ENCODE peak calls at places on chromosomes 1 and 21, in seven cellular contexts. B is cardiac muscle cell, Z is lung microvascular endothelial cell, J is heart right ventricle, N is HTR-8/SVneo, H is endothelial cell, W is GM10248. C is an unnamed sample.

GRCh38 chr21:45309069-45309521 is 21.4 kb upstream of the POFUT2 start:
- DNase-seq in B (peak; percentile 79), Z (peak; percentile 87), J (peak; percentile 77), N (peak; percentile 65), H (peak; percentile 88), W (no peak), C (peak; percentile 87)

GRCh38 chr1:6928106-6928885 is 143.0 kb downstream of the CAMTA1 start:
- DNase-seq in B (no peak), Z (no peak), J (no peak), N (no peak), H (no peak), W (no peak), C (no peak)

GRCh38 chr1:44405804-44406743 is 1.0 kb downstream of the RNF220 start:
- DNase-seq in B (no peak), Z (no peak), J (no peak), N (no peak), H (peak; percentile 35), W (peak; percentile 37), C (peak; percentile 40)

GRCh38 chr1:238753205-238753720 is 633.1 kb upstream of the CHRM3 start:
- DNase-seq in B (no peak), Z (no peak), J (no peak), N (no peak), H (no peak), W (no peak), C (no peak)

GRCh38 chr1:106880226-106880625 is 176.2 kb upstream of the PRMT6 start:
- DNase-seq in B (no peak), Z (no peak), J (no peak), N (no peak), H (no peak), W (no peak), C (no peak)

GRCh38 chr21:30831194-30831765 is 1.7 kb upstream of the KRTAP7-1 start:
- DNase-seq in B (peak; percentile 0), Z (peak; percentile 2), J (no peak), N (no peak), H (peak; percentile 28), W (peak; percentile 17), C (peak; percentile 55)

GRCh38 chr1:55741516-55741915 is 526.4 kb upstream of the USP24 start:
- DNase-seq in B (peak; percentile 92), Z (no peak), J (no peak), N (no peak), H (no peak), W (no peak), C (no peak)

GRCh38 chr1:54543729-54544496 is 4.1 kb upstream of the ACOT11 start:
- DNase-seq in B (peak; percentile 43), Z (peak; percentile 30), J (no peak), N (peak; percentile 23), H (no peak), W (no peak), C (no peak)

GRCh38 chr1:212669102-212669501 is 30.5 kb downstream of the BATF3 start:
- DNase-seq in B (peak; percentile 33), Z (peak; percentile 70), J (no peak), N (peak; percentile 30), H (peak; percentile 37), W (no peak), C (no peak)